ENCODE peak calls at places on chromosomes 5 and 9, in four cellular contexts. I is neuronal stem cell, V is body of pancreas, B is heart left ventricle. D is an unnamed sample. For H3K27me3, the result is how much of the 10 kb centered on the place peaks cover.

GRCh38 chr9:13279284-13280162 is at the start of gene MPDZ:
- DNase-seq in I (peak), B (peak), V (peak), D (peak)

GRCh38 chr5:147805030-147805454 is 22.5 kb upstream of the JAKMIP2 start:
- DNase-seq in I (no peak), V (no peak), B (no peak), D (no peak)

GRCh38 chr9:20524776-20525175 is 97.5 kb downstream of the MLLT3 start:
- DNase-seq in I (no peak), V (no peak), B (no peak), D (no peak)

GRCh38 chr5:81313278-81313677 is 11.9 kb downstream of the ZCCHC9 start:
- DNase-seq in V (no peak), B (no peak), I (no peak), D (no peak)

GRCh38 chr5:159448-160172 is 31.7 kb upstream of the LRRC14B start:
- DNase-seq in I (no peak), V (no peak), B (no peak), D (peak)

GRCh38 chr5:142874537-142874936 is 104.4 kb downstream of the ARHGAP26 start:
- DNase-seq in I (no peak), B (peak), V (peak), D (peak)

GRCh38 chr9:107520186-107520585 is 30.6 kb upstream of the KLF4 start:
- DNase-seq in B (no peak), I (no peak), V (no peak), D (no peak)

GRCh38 chr5:177973066-177973635 is 22.9 kb downstream of the PROP1 start:
- DNase-seq in B (no peak), I (no peak), V (no peak), D (no peak)

GRCh38 chr5:6736524-6737042 is 23.4 kb downstream of the TENT4A start:
- DNase-seq in V (no peak), I (no peak), B (no peak), D (no peak)

GRCh38 chr9:118578467-118578866 is 790.8 kb downstream of the BRINP1 start:
- DNase-seq in B (no peak), V (no peak), I (no peak), D (no peak)

DNA sequence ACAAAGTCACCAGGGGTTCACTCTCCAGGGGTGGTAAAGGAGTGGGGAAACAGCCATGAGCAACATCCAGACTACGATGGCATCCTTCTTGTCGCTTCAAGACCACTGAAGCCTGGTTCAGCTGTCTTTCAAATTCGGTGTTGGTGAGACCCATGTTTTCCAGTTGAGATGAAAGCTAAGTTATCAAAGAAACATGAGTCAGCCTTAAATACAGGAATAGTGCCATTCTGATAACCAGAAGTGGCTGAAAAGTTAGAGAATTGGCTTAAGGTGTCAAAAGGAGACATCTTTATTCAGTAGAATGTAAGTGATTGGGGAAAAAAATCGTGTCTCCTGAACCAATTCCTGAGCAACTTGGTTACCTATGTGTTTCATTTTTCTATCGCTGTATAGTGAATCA is 7.0 kb upstream of the CARD19 start:
- DNase-seq in B (no peak), V (peak), I (no peak), D (no peak)
- H3K27ac ChIP-seq in B (no peak), V (no peak), I (no peak), D (no peak)

GRCh38 chr9:18195223-18195622 is 278.7 kb upstream of the ADAMTSL1 start:
- DNase-seq in V (no peak), I (no peak), B (no peak), D (no peak)
- H3K27me3 ChIP-seq in V (under half), I (under half), B (under half), D (under half)

DNA sequence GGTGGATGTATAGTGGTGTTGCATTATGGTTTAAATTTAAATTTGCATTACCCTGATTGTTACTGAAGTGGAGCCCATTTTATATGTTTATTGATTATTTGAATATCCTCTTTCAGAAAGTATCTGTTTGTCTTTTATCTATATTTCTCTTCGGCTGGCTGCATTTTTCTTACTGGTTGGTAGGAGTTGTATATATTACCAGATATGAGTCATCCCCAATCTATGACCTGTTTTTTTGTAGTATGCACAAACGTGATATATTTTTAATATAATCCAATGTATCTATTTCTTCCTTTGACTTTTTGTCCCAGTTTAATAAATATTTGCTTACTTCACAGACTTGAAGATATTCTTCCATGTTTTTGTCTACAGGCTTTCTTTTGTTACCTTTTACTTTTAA is 29.3 kb upstream of the CAMK4 start:
- DNase-seq in V (no peak), I (no peak), B (no peak), D (no peak)
- H3K27ac ChIP-seq in V (no peak), I (no peak), B (no peak), D (no peak)

GRCh38 chr5:155885199-155885598 is 441.8 kb upstream of the SGCD start:
- DNase-seq in I (no peak), V (no peak), B (no peak), D (no peak)

GRCh38 chr5:155883966-155884555 is 442.9 kb upstream of the SGCD start:
- DNase-seq in B (no peak), V (no peak), I (peak), D (no peak)

GRCh38 chr5:155886311-155887031 is 440.5 kb upstream of the SGCD start:
- DNase-seq in V (no peak), I (no peak), B (no peak), D (no peak)
- H3K27me3 ChIP-seq in V (under half), I (under half), B (under half), D (under half)

GRCh38 chr9:35811364-35812024 is 568 bp downstream of the SPAG8 start:
- DNase-seq in V (peak), I (no peak), B (no peak), D (peak)
- H3K27ac ChIP-seq in V (no peak), I (no peak), B (peak), D (peak)

GRCh38 chr5:115313052-115313451 is 16.6 kb upstream of the CCDC112 start:
- DNase-seq in I (no peak), V (no peak), B (no peak), D (no peak)
- H3K27me3 ChIP-seq in I (under half), V (under half), B (under half), D (under half)

GRCh38 chr5:132953710-132954109 is 9.7 kb downstream of the AFF4 start:
- DNase-seq in I (no peak), B (no peak), V (no peak), D (no peak)
- H3K27ac ChIP-seq in I (no peak), B (no peak), V (no peak), D (peak)

GRCh38 chr9:36892279-36892678 is 141.8 kb downstream of the PAX5 start:
- DNase-seq in B (no peak), I (no peak), V (no peak), D (no peak)
- H3K27me3 ChIP-seq in B (under half), I (under half), V (under half), D (under half)

DNA sequence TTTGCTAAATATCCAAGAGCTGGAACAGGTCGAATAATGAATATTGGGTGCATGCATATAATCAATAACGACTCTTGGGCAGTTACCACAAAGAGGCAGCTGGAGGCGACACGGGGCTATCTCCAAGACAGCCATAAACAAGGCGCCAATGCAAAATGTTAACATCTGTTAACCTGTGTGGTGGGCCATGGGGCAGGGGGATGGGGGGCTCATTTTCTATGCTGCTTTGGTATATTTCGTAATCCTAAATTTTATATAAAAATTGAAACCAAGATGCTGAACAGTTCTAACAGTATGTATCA is 1.3 kb upstream of the RNF44 start:
- DNase-seq in V (no peak), B (peak), I (no peak), D (no peak)
- H3K27ac ChIP-seq in V (peak), B (peak), I (no peak), D (peak)

D was measured in stomach.